ENCODE peak calls at places on chromosomes 6 and 20, in seven cellular contexts. B, X, Q, C, A, Z and L are unnamed samples.

GRCh38 chr20:38685853-38686473 is 38.3 kb upstream of the SLC32A1 start:
- DNase-seq in C (peak), Q (no peak), B (peak), A (no peak), Z (peak), X (no peak), L (no peak)

GRCh38 chr6:165664553-165665383 is 1.7 kb upstream of the PDE10A start:
- DNase-seq in B (peak), Q (no peak), A (no peak), C (no peak), X (no peak), Z (no peak), L (no peak)

GRCh38 chr6:129493396-129493902 is 216.5 kb downstream of the ARHGAP18 start:
- DNase-seq in X (no peak), Z (peak), C (no peak), Q (no peak), A (no peak), B (no peak), L (no peak)

GRCh38 chr6:85404497-85405174 is 45.2 kb upstream of the NT5E start:
- DNase-seq in B (peak), Q (no peak), C (no peak), A (no peak), X (peak), Z (peak), L (no peak)

GRCh38 chr6:36547646-36548400 is 544 bp upstream of the STK38 start:
- DNase-seq in X (no peak), C (no peak), B (no peak), Z (no peak), A (no peak), Q (no peak), L (no peak)

GRCh38 chr6:136341967-136342366 is 52.3 kb upstream of the BCLAF1 start:
- DNase-seq in Z (no peak), B (no peak), A (no peak), Q (no peak), C (no peak), X (no peak), L (no peak)

GRCh38 chr6:81326856-81327561 is 425.5 kb downstream of the TENT5A start:
- DNase-seq in Q (no peak), A (no peak), Z (no peak), B (no peak), X (no peak), C (no peak), L (no peak)

GRCh38 chr6:16514249-16514648 is 247.0 kb downstream of the ATXN1 start:
- DNase-seq in A (no peak), Q (peak), Z (peak), B (peak), X (no peak), C (no peak), L (no peak)

GRCh38 chr6:169371344-169372144 is 117.9 kb upstream of the THBS2 start:
- DNase-seq in X (no peak), Q (no peak), B (peak), A (no peak), C (no peak), Z (no peak), L (no peak)

GRCh38 chr20:60244373-60245146 is 286.3 kb downstream of the CDH26 start:
- DNase-seq in B (no peak), Q (no peak), A (no peak), X (no peak), C (no peak), Z (no peak), L (no peak)

GRCh38 chr6:35161265-35161664 is 20.1 kb upstream of the TCP11 start:
- DNase-seq in X (no peak), Z (no peak), C (no peak), Q (no peak), B (no peak), A (no peak), L (no peak)

GRCh38 chr20:23125625-23126191 is 39.6 kb upstream of the CD93 start:
- DNase-seq in C (no peak), A (no peak), Z (no peak), X (no peak), B (peak), Q (no peak), L (peak)

GRCh38 chr20:2825770-2826169 is 9.6 kb downstream of the TMEM239 start:
- DNase-seq in C (no peak), Q (no peak), X (no peak), Z (no peak), B (no peak), A (no peak), L (no peak)